ENCODE peak calls at places on chromosomes 1 and 21, in five cellular contexts. D, U, Y, I and V are unnamed samples.

GRCh38 chr21:27741736-27742135 is 774.8 kb upstream of the ADAMTS5 start:
- DNase-seq in D (no peak), U (no peak), Y (no peak), I (no peak), V (no peak)

GRCh38 chr1:228735871-228736586 is 750 bp downstream of the RHOU start:
- DNase-seq in D (peak), U (peak), Y (peak), I (peak), V (no peak)

GRCh38 chr21:45767071-45768006 is 123.8 kb downstream of the PCBP3 start:
- DNase-seq in D (no peak), U (no peak), Y (no peak), I (peak), V (no peak)

GRCh38 chr1:87765686-87766085 is 437.0 kb downstream of the LMO4 start:
- DNase-seq in D (no peak), U (no peak), Y (no peak), I (no peak), V (no peak)

GRCh38 chr1:160007577-160008200 is 24.1 kb downstream of the PIGM start:
- DNase-seq in D (no peak), U (no peak), Y (no peak), I (no peak), V (no peak)

GRCh38 chr1:33120436-33121231 is 39.7 kb downstream of the AZIN2 start:
- DNase-seq in D (no peak), U (no peak), Y (no peak), I (no peak), V (no peak)

GRCh38 chr21:45997495-45998275 is 16.1 kb downstream of the COL6A1 start:
- DNase-seq in D (peak), U (peak), Y (peak), I (no peak), V (no peak)

GRCh38 chr1:15966081-15966955 is 9.6 kb downstream of the ZBTB17 start:
- DNase-seq in D (peak), U (peak), Y (no peak), I (peak), V (peak)

GRCh38 chr1:72241397-72241796 is 40.9 kb downstream of the NEGR1 start:
- DNase-seq in D (no peak), U (no peak), Y (no peak), I (no peak), V (no peak)

GRCh38 chr1:50697440-50698421 is 262.3 kb downstream of the FAF1 start:
- DNase-seq in D (no peak), U (no peak), Y (no peak), I (no peak), V (no peak)

GRCh38 chr1:50985094-50985493 is 15.0 kb downstream of the CDKN2C start:
- DNase-seq in D (no peak), U (no peak), Y (no peak), I (no peak), V (no peak)

GRCh38 chr1:206975313-206975712 is 5.1 kb upstream of the FCAMR start:
- DNase-seq in D (no peak), U (no peak), Y (no peak), I (no peak), V (no peak)

GRCh38 chr21:46095106-46095719 is 2.7 kb upstream of the COL6A2 start:
- DNase-seq in D (no peak), U (no peak), Y (no peak), I (no peak), V (peak)

GRCh38 chr1:170823120-170823519 is 112.2 kb upstream of the MROH9 start:
- DNase-seq in D (no peak), U (no peak), Y (no peak), I (no peak), V (no peak)

GRCh38 chr1:153542956-153543737 is 2.4 kb upstream of the S100A5 start:
- DNase-seq in D (no peak), U (peak), Y (peak), I (no peak), V (no peak)

GRCh38 chr1:69686367-69686984 is 118.8 kb downstream of the LRRC7 start:
- DNase-seq in D (no peak), U (no peak), Y (no peak), I (no peak), V (no peak)
- TF ChIP-seq CTCF in D (no peak), U (no peak), Y (no peak), I (no peak), V (no peak)

DNA sequence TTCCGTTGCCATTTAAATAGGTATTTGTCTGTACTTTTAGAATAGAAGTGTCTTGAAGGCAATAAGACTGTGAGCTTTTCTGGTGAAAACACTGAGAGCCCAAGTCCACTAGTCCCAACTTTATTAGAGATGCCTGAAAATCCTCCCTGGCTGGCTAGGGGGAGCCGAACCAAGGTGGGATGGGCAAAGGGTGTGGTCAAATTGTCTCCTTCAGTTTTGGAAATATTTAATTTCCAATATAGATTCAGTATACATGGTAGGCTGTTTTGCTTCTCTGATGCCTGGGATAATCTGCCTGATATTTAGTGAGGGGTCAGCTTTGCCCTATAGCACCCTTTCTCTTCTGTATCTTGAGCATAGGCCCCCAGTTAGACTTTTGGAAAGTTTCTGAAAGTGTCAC is 3.5 kb downstream of the ROR1 start:
- DNase-seq in D (no peak), U (no peak), Y (no peak), I (no peak), V (no peak)
- TF ChIP-seq CTCF in D (no peak), U (no peak), Y (no peak), I (no peak), V (no peak)

GRCh38 chr1:6440198-6441126 is 15.9 kb downstream of the ESPN start:
- DNase-seq in D (peak), U (peak), Y (peak), I (peak), V (no peak)
- TF ChIP-seq CTCF in D (peak), U (no peak), Y (no peak), I (peak), V (no peak)

DNA sequence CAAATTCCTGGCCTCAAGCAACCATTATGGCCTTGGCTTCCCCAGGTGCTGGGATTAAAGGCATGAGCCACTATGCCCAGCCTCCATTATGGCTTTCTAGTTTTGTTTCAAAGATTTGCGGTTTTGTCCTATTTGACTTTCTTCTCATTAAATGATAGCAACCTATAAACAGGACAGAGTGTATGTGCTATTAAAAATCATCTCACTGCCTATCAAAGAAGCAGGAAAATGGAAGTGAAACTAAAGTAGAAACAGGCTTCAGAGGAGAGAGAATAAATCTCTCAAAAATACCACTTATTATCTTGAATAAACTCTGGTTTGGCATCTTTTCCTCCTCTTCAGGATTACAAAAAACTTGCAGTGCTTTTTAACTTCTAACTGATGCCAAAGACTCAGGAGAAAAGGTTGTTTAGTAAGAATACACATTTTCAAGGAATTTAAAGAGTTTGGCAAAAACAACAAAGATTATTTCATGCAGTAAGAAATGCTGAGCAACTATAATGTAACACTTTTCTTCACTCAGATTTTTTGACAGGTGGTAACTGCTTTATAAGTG is 28.7 kb downstream of the ACBD3 start:
- DNase-seq in D (no peak), U (no peak), Y (no peak), I (no peak), V (no peak)
- TF ChIP-seq CTCF in D (no peak), U (no peak), Y (no peak), I (no peak), V (no peak)

GRCh38 chr1:164824542-164824941 is 265.6 kb downstream of the PBX1 start:
- DNase-seq in D (no peak), U (no peak), Y (no peak), I (no peak), V (no peak)

GRCh38 chr1:164821648-164822047 is 262.7 kb downstream of the PBX1 start:
- DNase-seq in D (no peak), U (no peak), Y (no peak), I (no peak), V (no peak)

GRCh38 chr1:164823486-164824279 is 264.7 kb downstream of the PBX1 start:
- DNase-seq in D (no peak), U (no peak), Y (no peak), I (no peak), V (no peak)
- TF ChIP-seq CTCF in D (no peak), U (no peak), Y (no peak), I (no peak), V (no peak)

DNA sequence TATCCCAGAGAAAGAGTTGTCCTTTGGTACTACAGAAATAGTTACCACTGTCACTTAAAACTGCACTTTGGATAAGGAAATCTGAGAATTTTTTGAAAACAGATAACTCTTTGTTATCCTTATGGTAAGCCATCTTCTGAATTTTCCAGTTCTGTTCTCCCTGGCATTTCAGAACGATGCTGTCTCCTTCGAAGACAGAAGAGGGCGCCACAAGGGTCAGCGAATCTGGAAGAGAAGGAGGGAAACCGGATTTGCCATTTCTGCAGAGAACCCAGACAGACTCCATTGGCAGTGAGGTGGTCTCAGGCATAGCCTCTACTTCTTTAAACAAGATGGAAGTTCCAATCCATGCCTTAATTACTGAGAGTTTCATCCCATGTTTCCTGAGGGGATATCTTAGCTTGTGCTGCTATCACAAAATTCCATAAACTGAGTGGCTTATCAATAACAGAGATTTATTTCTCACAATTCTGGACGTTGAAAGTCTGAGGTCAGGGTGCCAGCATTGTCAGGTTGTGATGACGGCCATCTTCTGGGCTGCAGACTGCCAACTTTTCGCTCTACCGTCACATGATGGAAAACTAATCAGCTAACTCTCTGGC is 6.4 kb downstream of the FCRL2 start:
- DNase-seq in D (no peak), U (no peak), Y (no peak), I (no peak), V (no peak)
- TF ChIP-seq CTCF in D (peak), U (no peak), Y (no peak), I (no peak), V (no peak)